ENCODE peak calls at places on chromosomes 3 and 15, in five cellular contexts. W is sigmoid colon, L is iPS-NIHi11, X is T47D, B is HuH-7. T is an unnamed sample.

GRCh38 chr3:192851821-192852352 is 65.8 kb downstream of the MB21D2 start:
- DNase-seq in W (peak), L (no peak), X (peak), B (no peak), T (no peak)

GRCh38 chr3:53145109-53146077 is 15.2 kb upstream of the RFT1 start:
- DNase-seq in W (peak), L (no peak), X (no peak), B (no peak), T (no peak)

GRCh38 chr3:11548721-11549131 is 95.0 kb downstream of the VGLL4 start:
- DNase-seq in W (peak), L (peak), X (no peak), B (no peak), T (no peak)

GRCh38 chr3:121809249-121809648 is 25.6 kb downstream of the IQCB1 start:
- DNase-seq in W (no peak), L (no peak), X (no peak), B (no peak), T (no peak)

GRCh38 chr3:152287898-152288576 is 19.3 kb downstream of the MBNL1 start:
- DNase-seq in W (no peak), L (no peak), X (no peak), B (no peak), T (no peak)

GRCh38 chr3:47571391-47572165 is 7.1 kb downstream of the CSPG5 start:
- DNase-seq in W (no peak), L (peak), X (no peak), B (no peak), T (no peak)

GRCh38 chr3:134956844-134957243 is 161.8 kb downstream of the EPHB1 start:
- DNase-seq in W (no peak), L (no peak), X (no peak), B (no peak), T (no peak)

GRCh38 chr3:127639173-127640030 is 10.4 kb downstream of the PODXL2 start:
- DNase-seq in W (peak), L (no peak), X (no peak), B (no peak), T (no peak)

GRCh38 chr15:48592929-48593328 is 52.6 kb downstream of the FBN1 start:
- DNase-seq in W (no peak), L (no peak), X (no peak), B (no peak), T (no peak)

GRCh38 chr15:77026501-77027110 is 31.7 kb downstream of the PSTPIP1 start:
- DNase-seq in W (peak), L (no peak), X (no peak), B (no peak), T (no peak)

GRCh38 chr3:126983653-126984390 is 907 bp downstream of the PLXNA1 start:
- DNase-seq in W (no peak), L (peak), X (no peak), B (peak), T (peak)